ENCODE peak calls at places on chromosome 20, in four cellular contexts. One of them, this sample, is unnamed.

GRCh38 chr20:23086056-23086551 is at the start of gene CD93:
- DNase-seq in activated T-helper 1 cell treated with anti-CD3 and anti-CD28 coated beads, Interleukin-12 subunit alpha, Interleukin-12 subunit beta, Interleukin-2, Interleukin-4 antibody, amounts not matched to agents 30 ng/mL and 10 ng/mL and 1 ng/mL, durations not matched to agents 14 hours and 24 hours and 36 hours: peak
- DNase-seq in activated CD4-positive, alpha-beta T cell treated with anti-CD3 and anti-CD28 coated beads, Interleukin-2, amount 10 ng/mL, durations not matched to agents 7 days and 5 days: peak
- DNase-seq in Jurkat, Clone E6-1: peak
- DNase-seq in this sample: peak

GRCh38 chr20:57432874-57433491 is 41.8 kb downstream of the RBM38 start:
- DNase-seq in activated T-helper 1 cell treated with anti-CD3 and anti-CD28 coated beads, Interleukin-12 subunit alpha, Interleukin-12 subunit beta, Interleukin-2, Interleukin-4 antibody, amounts not matched to agents 30 ng/mL and 10 ng/mL and 1 ng/mL, durations not matched to agents 14 hours and 24 hours and 36 hours: peak
- DNase-seq in activated CD4-positive, alpha-beta T cell treated with anti-CD3 and anti-CD28 coated beads, Interleukin-2, amount 10 ng/mL, durations not matched to agents 7 days and 5 days: peak
- DNase-seq in Jurkat, Clone E6-1: peak
- DNase-seq in this sample: peak

GRCh38 chr20:13863244-13863643 is 78.4 kb downstream of the NDUFAF5 start:
- DNase-seq in activated T-helper 1 cell treated with anti-CD3 and anti-CD28 coated beads, Interleukin-12 subunit alpha, Interleukin-12 subunit beta, Interleukin-2, Interleukin-4 antibody, amounts not matched to agents 30 ng/mL and 10 ng/mL and 1 ng/mL, durations not matched to agents 14 hours and 24 hours and 36 hours: no peak
- DNase-seq in activated CD4-positive, alpha-beta T cell treated with anti-CD3 and anti-CD28 coated beads, Interleukin-2, amount 10 ng/mL, durations not matched to agents 7 days and 5 days: no peak
- DNase-seq in Jurkat, Clone E6-1: no peak
- DNase-seq in this sample: no peak

GRCh38 chr20:46222521-46223007 is 85.7 kb downstream of the CDH22 start:
- DNase-seq in activated T-helper 1 cell treated with anti-CD3 and anti-CD28 coated beads, Interleukin-12 subunit alpha, Interleukin-12 subunit beta, Interleukin-2, Interleukin-4 antibody, amounts not matched to agents 30 ng/mL and 10 ng/mL and 1 ng/mL, durations not matched to agents 14 hours and 24 hours and 36 hours: no peak
- DNase-seq in activated CD4-positive, alpha-beta T cell treated with anti-CD3 and anti-CD28 coated beads, Interleukin-2, amount 10 ng/mL, durations not matched to agents 7 days and 5 days: no peak
- DNase-seq in Jurkat, Clone E6-1: no peak
- DNase-seq in this sample: no peak

GRCh38 chr20:11267131-11267761 is 593.4 kb upstream of the JAG1 start:
- DNase-seq in activated T-helper 1 cell treated with anti-CD3 and anti-CD28 coated beads, Interleukin-12 subunit alpha, Interleukin-12 subunit beta, Interleukin-2, Interleukin-4 antibody, amounts not matched to agents 30 ng/mL and 10 ng/mL and 1 ng/mL, durations not matched to agents 14 hours and 24 hours and 36 hours: no peak
- DNase-seq in activated CD4-positive, alpha-beta T cell treated with anti-CD3 and anti-CD28 coated beads, Interleukin-2, amount 10 ng/mL, durations not matched to agents 7 days and 5 days: no peak
- DNase-seq in Jurkat, Clone E6-1: no peak
- DNase-seq in this sample: no peak

GRCh38 chr20:25042531-25043498 is 15.1 kb downstream of the ACSS1 start:
- DNase-seq in activated T-helper 1 cell treated with anti-CD3 and anti-CD28 coated beads, Interleukin-12 subunit alpha, Interleukin-12 subunit beta, Interleukin-2, Interleukin-4 antibody, amounts not matched to agents 30 ng/mL and 10 ng/mL and 1 ng/mL, durations not matched to agents 14 hours and 24 hours and 36 hours: peak
- DNase-seq in activated CD4-positive, alpha-beta T cell treated with anti-CD3 and anti-CD28 coated beads, Interleukin-2, amount 10 ng/mL, durations not matched to agents 7 days and 5 days: peak
- DNase-seq in Jurkat, Clone E6-1: peak
- DNase-seq in this sample: peak

GRCh38 chr20:62193079-62194025 is 10.5 kb downstream of the MTG2 start:
- DNase-seq in activated T-helper 1 cell treated with anti-CD3 and anti-CD28 coated beads, Interleukin-12 subunit alpha, Interleukin-12 subunit beta, Interleukin-2, Interleukin-4 antibody, amounts not matched to agents 30 ng/mL and 10 ng/mL and 1 ng/mL, durations not matched to agents 14 hours and 24 hours and 36 hours: no peak
- DNase-seq in activated CD4-positive, alpha-beta T cell treated with anti-CD3 and anti-CD28 coated beads, Interleukin-2, amount 10 ng/mL, durations not matched to agents 7 days and 5 days: no peak
- DNase-seq in Jurkat, Clone E6-1: no peak
- DNase-seq in this sample: no peak

GRCh38 chr20:38270869-38271608 is 10.5 kb upstream of the KIAA1755 start:
- DNase-seq in activated T-helper 1 cell treated with anti-CD3 and anti-CD28 coated beads, Interleukin-12 subunit alpha, Interleukin-12 subunit beta, Interleukin-2, Interleukin-4 antibody, amounts not matched to agents 30 ng/mL and 10 ng/mL and 1 ng/mL, durations not matched to agents 14 hours and 24 hours and 36 hours: no peak
- DNase-seq in activated CD4-positive, alpha-beta T cell treated with anti-CD3 and anti-CD28 coated beads, Interleukin-2, amount 10 ng/mL, durations not matched to agents 7 days and 5 days: no peak
- DNase-seq in Jurkat, Clone E6-1: no peak
- DNase-seq in this sample: no peak

GRCh38 chr20:33908351-33908750 is 85.4 kb upstream of the RALY start:
- DNase-seq in activated T-helper 1 cell treated with anti-CD3 and anti-CD28 coated beads, Interleukin-12 subunit alpha, Interleukin-12 subunit beta, Interleukin-2, Interleukin-4 antibody, amounts not matched to agents 30 ng/mL and 10 ng/mL and 1 ng/mL, durations not matched to agents 14 hours and 24 hours and 36 hours: no peak
- DNase-seq in activated CD4-positive, alpha-beta T cell treated with anti-CD3 and anti-CD28 coated beads, Interleukin-2, amount 10 ng/mL, durations not matched to agents 7 days and 5 days: no peak
- DNase-seq in Jurkat, Clone E6-1: no peak
- DNase-seq in this sample: no peak

GRCh38 chr20:58717278-58718091 is 24.9 kb downstream of the NPEPL1 start:
- DNase-seq in activated T-helper 1 cell treated with anti-CD3 and anti-CD28 coated beads, Interleukin-12 subunit alpha, Interleukin-12 subunit beta, Interleukin-2, Interleukin-4 antibody, amounts not matched to agents 30 ng/mL and 10 ng/mL and 1 ng/mL, durations not matched to agents 14 hours and 24 hours and 36 hours: no peak
- DNase-seq in activated CD4-positive, alpha-beta T cell treated with anti-CD3 and anti-CD28 coated beads, Interleukin-2, amount 10 ng/mL, durations not matched to agents 7 days and 5 days: peak
- DNase-seq in Jurkat, Clone E6-1: no peak
- DNase-seq in this sample: peak

GRCh38 chr20:33578510-33578909 is 83.6 kb upstream of the C20orf144 start:
- DNase-seq in activated T-helper 1 cell treated with anti-CD3 and anti-CD28 coated beads, Interleukin-12 subunit alpha, Interleukin-12 subunit beta, Interleukin-2, Interleukin-4 antibody, amounts not matched to agents 30 ng/mL and 10 ng/mL and 1 ng/mL, durations not matched to agents 14 hours and 24 hours and 36 hours: no peak
- DNase-seq in activated CD4-positive, alpha-beta T cell treated with anti-CD3 and anti-CD28 coated beads, Interleukin-2, amount 10 ng/mL, durations not matched to agents 7 days and 5 days: no peak
- DNase-seq in Jurkat, Clone E6-1: no peak
- DNase-seq in this sample: no peak

GRCh38 chr20:62676976-62677375 is 31.7 kb upstream of the NTSR1 start:
- DNase-seq in activated T-helper 1 cell treated with anti-CD3 and anti-CD28 coated beads, Interleukin-12 subunit alpha, Interleukin-12 subunit beta, Interleukin-2, Interleukin-4 antibody, amounts not matched to agents 30 ng/mL and 10 ng/mL and 1 ng/mL, durations not matched to agents 14 hours and 24 hours and 36 hours: no peak
- DNase-seq in activated CD4-positive, alpha-beta T cell treated with anti-CD3 and anti-CD28 coated beads, Interleukin-2, amount 10 ng/mL, durations not matched to agents 7 days and 5 days: no peak
- DNase-seq in Jurkat, Clone E6-1: no peak
- DNase-seq in this sample: no peak

GRCh38 chr20:52593634-52594033 is 378.5 kb upstream of the TSHZ2 start:
- DNase-seq in activated T-helper 1 cell treated with anti-CD3 and anti-CD28 coated beads, Interleukin-12 subunit alpha, Interleukin-12 subunit beta, Interleukin-2, Interleukin-4 antibody, amounts not matched to agents 30 ng/mL and 10 ng/mL and 1 ng/mL, durations not matched to agents 14 hours and 24 hours and 36 hours: no peak
- DNase-seq in activated CD4-positive, alpha-beta T cell treated with anti-CD3 and anti-CD28 coated beads, Interleukin-2, amount 10 ng/mL, durations not matched to agents 7 days and 5 days: no peak
- DNase-seq in Jurkat, Clone E6-1: no peak
- DNase-seq in this sample: no peak

GRCh38 chr20:57092112-57092899 is 174.1 kb downstream of the BMP7 start:
- DNase-seq in activated T-helper 1 cell treated with anti-CD3 and anti-CD28 coated beads, Interleukin-12 subunit alpha, Interleukin-12 subunit beta, Interleukin-2, Interleukin-4 antibody, amounts not matched to agents 30 ng/mL and 10 ng/mL and 1 ng/mL, durations not matched to agents 14 hours and 24 hours and 36 hours: peak
- DNase-seq in activated CD4-positive, alpha-beta T cell treated with anti-CD3 and anti-CD28 coated beads, Interleukin-2, amount 10 ng/mL, durations not matched to agents 7 days and 5 days: peak
- DNase-seq in Jurkat, Clone E6-1: peak
- DNase-seq in this sample: peak

GRCh38 chr20:17169575-17170136 is 57.2 kb upstream of the PCSK2 start:
- DNase-seq in activated T-helper 1 cell treated with anti-CD3 and anti-CD28 coated beads, Interleukin-12 subunit alpha, Interleukin-12 subunit beta, Interleukin-2, Interleukin-4 antibody, amounts not matched to agents 30 ng/mL and 10 ng/mL and 1 ng/mL, durations not matched to agents 14 hours and 24 hours and 36 hours: no peak
- DNase-seq in activated CD4-positive, alpha-beta T cell treated with anti-CD3 and anti-CD28 coated beads, Interleukin-2, amount 10 ng/mL, durations not matched to agents 7 days and 5 days: no peak
- DNase-seq in Jurkat, Clone E6-1: no peak
- DNase-seq in this sample: no peak

GRCh38 chr20:41094656-41095055 is 42.7 kb upstream of the PLCG1 start:
- DNase-seq in activated T-helper 1 cell treated with anti-CD3 and anti-CD28 coated beads, Interleukin-12 subunit alpha, Interleukin-12 subunit beta, Interleukin-2, Interleukin-4 antibody, amounts not matched to agents 30 ng/mL and 10 ng/mL and 1 ng/mL, durations not matched to agents 14 hours and 24 hours and 36 hours: no peak
- DNase-seq in activated CD4-positive, alpha-beta T cell treated with anti-CD3 and anti-CD28 coated beads, Interleukin-2, amount 10 ng/mL, durations not matched to agents 7 days and 5 days: no peak
- DNase-seq in Jurkat, Clone E6-1: no peak
- DNase-seq in this sample: no peak

GRCh38 chr20:30513050-30513628 is 744.3 kb upstream of the DEFB115 start:
- DNase-seq in activated T-helper 1 cell treated with anti-CD3 and anti-CD28 coated beads, Interleukin-12 subunit alpha, Interleukin-12 subunit beta, Interleukin-2, Interleukin-4 antibody, amounts not matched to agents 30 ng/mL and 10 ng/mL and 1 ng/mL, durations not matched to agents 14 hours and 24 hours and 36 hours: no peak
- DNase-seq in activated CD4-positive, alpha-beta T cell treated with anti-CD3 and anti-CD28 coated beads, Interleukin-2, amount 10 ng/mL, durations not matched to agents 7 days and 5 days: no peak
- DNase-seq in Jurkat, Clone E6-1: no peak
- DNase-seq in this sample: no peak

GRCh38 chr20:6700563-6701328 is 66.7 kb upstream of the BMP2 start:
- DNase-seq in activated T-helper 1 cell treated with anti-CD3 and anti-CD28 coated beads, Interleukin-12 subunit alpha, Interleukin-12 subunit beta, Interleukin-2, Interleukin-4 antibody, amounts not matched to agents 30 ng/mL and 10 ng/mL and 1 ng/mL, durations not matched to agents 14 hours and 24 hours and 36 hours: no peak
- DNase-seq in activated CD4-positive, alpha-beta T cell treated with anti-CD3 and anti-CD28 coated beads, Interleukin-2, amount 10 ng/mL, durations not matched to agents 7 days and 5 days: no peak
- DNase-seq in Jurkat, Clone E6-1: no peak
- DNase-seq in this sample: no peak